ENCODE peak calls at places on chromosomes 6 and 20, in seven cellular contexts. One of them, this sample, is unnamed.

GRCh38 chr6:56909115-56909907 is 45.6 kb upstream of the BEND6 start:
- DNase-seq in psoas muscle: no peak
- DNase-seq in RWPE1: no peak
- DNase-seq in omental fat pad: no peak
- DNase-seq in IMR-90: peak
- DNase-seq in choroid plexus epithelial cell: no peak
- DNase-seq in cardiac muscle cell: no peak
- DNase-seq in this sample: no peak

GRCh38 chr20:51446656-51447055 is 95.9 kb downstream of the NFATC2 start:
- DNase-seq in psoas muscle: peak
- DNase-seq in RWPE1: peak
- DNase-seq in omental fat pad: peak
- DNase-seq in IMR-90: peak
- DNase-seq in choroid plexus epithelial cell: peak
- DNase-seq in cardiac muscle cell: no peak
- DNase-seq in this sample: no peak

GRCh38 chr20:17287503-17287902 is 60.7 kb downstream of the PCSK2 start:
- DNase-seq in psoas muscle: no peak
- DNase-seq in RWPE1: no peak
- DNase-seq in omental fat pad: no peak
- DNase-seq in IMR-90: no peak
- DNase-seq in choroid plexus epithelial cell: no peak
- DNase-seq in cardiac muscle cell: no peak
- DNase-seq in this sample: peak

GRCh38 chr6:144582939-144583613 is 297.9 kb downstream of the UTRN start:
- DNase-seq in psoas muscle: peak
- DNase-seq in RWPE1: no peak
- DNase-seq in omental fat pad: no peak
- DNase-seq in IMR-90: peak
- DNase-seq in choroid plexus epithelial cell: peak
- DNase-seq in cardiac muscle cell: peak
- DNase-seq in this sample: peak

GRCh38 chr6:27811383-27811782 is 100.8 kb downstream of the OR2B2 start:
- DNase-seq in psoas muscle: no peak
- DNase-seq in RWPE1: no peak
- DNase-seq in omental fat pad: no peak
- DNase-seq in IMR-90: no peak
- DNase-seq in choroid plexus epithelial cell: no peak
- DNase-seq in cardiac muscle cell: no peak
- DNase-seq in this sample: no peak

GRCh38 chr6:1596088-1596852 is 13.4 kb upstream of the FOXC1 start:
- DNase-seq in psoas muscle: peak
- DNase-seq in RWPE1: peak
- DNase-seq in omental fat pad: no peak
- DNase-seq in IMR-90: peak
- DNase-seq in choroid plexus epithelial cell: peak
- DNase-seq in cardiac muscle cell: peak
- DNase-seq in this sample: peak

GRCh38 chr6:2213082-2213481 is 32.3 kb downstream of the GMDS start:
- DNase-seq in psoas muscle: no peak
- DNase-seq in RWPE1: no peak
- DNase-seq in omental fat pad: no peak
- DNase-seq in IMR-90: no peak
- DNase-seq in choroid plexus epithelial cell: no peak
- DNase-seq in cardiac muscle cell: no peak
- DNase-seq in this sample: peak

GRCh38 chr6:30013296-30013922 is 47.7 kb upstream of the POLR1H start:
- DNase-seq in psoas muscle: no peak
- DNase-seq in RWPE1: peak
- DNase-seq in omental fat pad: no peak
- DNase-seq in IMR-90: no peak
- DNase-seq in choroid plexus epithelial cell: peak
- DNase-seq in cardiac muscle cell: peak
- DNase-seq in this sample: peak

GRCh38 chr20:18391686-18392085 is 75.1 kb downstream of the DZANK1 start:
- DNase-seq in psoas muscle: no peak
- DNase-seq in RWPE1: no peak
- DNase-seq in omental fat pad: no peak
- DNase-seq in IMR-90: no peak
- DNase-seq in choroid plexus epithelial cell: no peak
- DNase-seq in cardiac muscle cell: no peak
- DNase-seq in this sample: no peak

GRCh38 chr6:168133186-168133585 is 54.2 kb upstream of the FRMD1 start:
- DNase-seq in psoas muscle: peak
- DNase-seq in RWPE1: no peak
- DNase-seq in omental fat pad: no peak
- DNase-seq in IMR-90: peak
- DNase-seq in choroid plexus epithelial cell: peak
- DNase-seq in cardiac muscle cell: no peak
- DNase-seq in this sample: no peak

DNA sequence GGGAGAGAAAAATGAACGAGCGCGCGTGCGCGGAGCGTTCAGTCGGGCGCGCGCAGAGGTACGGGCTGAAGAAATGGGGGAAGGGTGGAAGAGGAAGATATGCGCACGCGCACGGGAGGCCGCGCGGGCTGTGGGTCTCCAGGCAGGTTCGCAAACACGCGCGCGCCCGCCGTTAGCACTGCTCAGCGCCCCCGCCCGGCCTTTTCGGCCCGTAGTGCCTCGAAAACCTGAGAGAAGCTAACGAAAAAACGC is 393 bp downstream of the BCLAF1 start:
- DNase-seq in psoas muscle: peak
- DNase-seq in RWPE1: peak
- DNase-seq in omental fat pad: peak
- DNase-seq in IMR-90: peak
- DNase-seq in choroid plexus epithelial cell: peak
- DNase-seq in cardiac muscle cell: peak
- DNase-seq in this sample: peak
- TF ChIP-seq CTCF in psoas muscle: no peak
- TF ChIP-seq CTCF in RWPE1: no peak
- TF ChIP-seq CTCF in omental fat pad: no peak
- TF ChIP-seq CTCF in IMR-90: peak
- TF ChIP-seq CTCF in choroid plexus epithelial cell: no peak
- TF ChIP-seq CTCF in cardiac muscle cell: no peak
- TF ChIP-seq CTCF in this sample: no peak

GRCh38 chr6:35601331-35602132 is 87.2 kb downstream of the FKBP5 start:
- DNase-seq in psoas muscle: peak
- DNase-seq in RWPE1: peak
- DNase-seq in omental fat pad: no peak
- DNase-seq in IMR-90: peak
- DNase-seq in choroid plexus epithelial cell: peak
- DNase-seq in cardiac muscle cell: peak
- DNase-seq in this sample: no peak
- TF ChIP-seq CTCF in psoas muscle: no peak
- TF ChIP-seq CTCF in RWPE1: no peak
- TF ChIP-seq CTCF in omental fat pad: no peak
- TF ChIP-seq CTCF in IMR-90: no peak
- TF ChIP-seq CTCF in choroid plexus epithelial cell: no peak
- TF ChIP-seq CTCF in cardiac muscle cell: no peak
- TF ChIP-seq CTCF in this sample: no peak

DNA sequence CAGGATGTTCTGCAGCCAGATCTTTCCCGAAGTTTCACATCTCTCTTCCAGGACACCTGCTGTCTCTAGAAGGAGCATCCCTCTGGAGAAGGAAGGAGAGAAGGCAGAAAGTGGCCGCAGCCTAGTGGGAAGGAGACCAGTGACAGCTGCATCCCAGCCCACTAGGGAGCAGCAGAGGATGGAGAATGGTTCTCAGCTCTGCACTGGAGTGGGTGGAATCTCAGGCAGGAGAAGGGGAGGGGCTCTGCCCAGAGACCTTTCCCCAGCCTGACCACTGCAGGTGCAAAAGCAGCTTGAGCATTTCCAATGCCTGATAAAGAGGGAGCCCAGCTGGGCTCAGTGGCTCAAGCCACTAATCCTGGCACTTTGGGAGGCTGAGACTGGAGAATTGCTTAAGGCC is 32.3 kb downstream of the NCR2 start:
- DNase-seq in psoas muscle: no peak
- DNase-seq in RWPE1: peak
- DNase-seq in omental fat pad: no peak
- DNase-seq in IMR-90: peak
- DNase-seq in choroid plexus epithelial cell: peak
- DNase-seq in cardiac muscle cell: peak
- DNase-seq in this sample: peak
- TF ChIP-seq CTCF in psoas muscle: peak
- TF ChIP-seq CTCF in RWPE1: peak
- TF ChIP-seq CTCF in omental fat pad: no peak
- TF ChIP-seq CTCF in IMR-90: peak
- TF ChIP-seq CTCF in choroid plexus epithelial cell: peak
- TF ChIP-seq CTCF in cardiac muscle cell: peak
- TF ChIP-seq CTCF in this sample: peak

DNA sequence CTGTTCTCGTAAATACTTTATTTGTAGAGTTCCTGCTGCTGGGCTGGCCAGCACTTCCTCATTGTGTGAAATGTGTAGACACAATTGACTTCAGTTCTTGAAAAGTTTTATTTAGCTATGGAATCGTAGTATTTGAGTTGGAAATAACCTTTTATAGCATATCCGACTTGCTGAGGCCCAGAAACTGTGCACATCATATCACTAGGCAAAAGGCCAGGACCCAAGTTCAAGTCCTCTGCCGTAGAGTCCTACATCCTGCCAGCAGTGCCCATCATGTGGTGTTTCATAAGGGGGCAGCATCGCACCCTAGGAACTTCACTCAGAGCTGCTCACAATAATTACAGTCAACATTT is 207.7 kb upstream of the SNX9 start:
- DNase-seq in psoas muscle: no peak
- DNase-seq in RWPE1: no peak
- DNase-seq in omental fat pad: no peak
- DNase-seq in IMR-90: no peak
- DNase-seq in choroid plexus epithelial cell: no peak
- DNase-seq in cardiac muscle cell: no peak
- DNase-seq in this sample: no peak
- TF ChIP-seq CTCF in psoas muscle: no peak
- TF ChIP-seq CTCF in RWPE1: no peak
- TF ChIP-seq CTCF in omental fat pad: no peak
- TF ChIP-seq CTCF in IMR-90: peak
- TF ChIP-seq CTCF in choroid plexus epithelial cell: peak
- TF ChIP-seq CTCF in cardiac muscle cell: peak
- TF ChIP-seq CTCF in this sample: no peak

DNA sequence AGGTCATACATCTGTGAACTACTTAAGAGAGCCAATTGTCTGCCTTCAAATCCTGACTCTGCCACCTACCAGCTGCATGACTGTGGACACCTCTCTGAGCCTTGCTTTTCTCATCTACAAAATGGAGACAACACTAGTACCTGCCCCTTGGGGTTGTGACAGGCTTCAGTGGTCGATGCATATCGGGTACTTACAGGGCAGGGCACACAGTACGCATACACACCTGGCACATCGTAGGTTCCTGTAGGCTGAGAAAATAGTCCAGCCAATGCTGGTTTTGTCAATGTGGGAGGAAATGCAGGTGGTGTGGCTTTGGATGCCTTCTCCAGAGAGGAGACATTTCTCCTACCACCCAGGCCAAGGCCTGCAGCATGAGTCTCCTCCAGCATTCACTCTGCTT is 2.3 kb downstream of the ADIG start:
- DNase-seq in psoas muscle: no peak
- DNase-seq in RWPE1: no peak
- DNase-seq in omental fat pad: no peak
- DNase-seq in IMR-90: no peak
- DNase-seq in choroid plexus epithelial cell: no peak
- DNase-seq in cardiac muscle cell: no peak
- DNase-seq in this sample: no peak
- TF ChIP-seq CTCF in psoas muscle: no peak
- TF ChIP-seq CTCF in RWPE1: no peak
- TF ChIP-seq CTCF in omental fat pad: no peak
- TF ChIP-seq CTCF in IMR-90: no peak
- TF ChIP-seq CTCF in choroid plexus epithelial cell: no peak
- TF ChIP-seq CTCF in cardiac muscle cell: no peak
- TF ChIP-seq CTCF in this sample: no peak

This sample was measured in nephron progenitor cell.